ENCODE peak calls at places on chromosomes 16 and 17, in ten cellular contexts. N, G, X, Z, R, B, U, S, I and Y are unnamed samples.

GRCh38 chr16:287298-287811 is 4.4 kb downstream of the PDIA2 start:
- DNase-seq in N (no peak), G (no peak), X (peak), Z (peak), R (no peak), B (no peak), U (no peak), S (no peak), I (no peak), Y (no peak)

GRCh38 chr17:61495161-61495857 is 43.1 kb downstream of the TBX4 start:
- DNase-seq in N (no peak), G (no peak), X (peak), Z (no peak), R (no peak), B (no peak), U (no peak), S (no peak), I (no peak), Y (no peak)

GRCh38 chr17:76307966-76308338 is at the start of gene QRICH2:
- DNase-seq in N (no peak), G (no peak), X (no peak), Z (no peak), R (no peak), B (no peak), U (no peak), S (no peak), I (no peak), Y (no peak)

GRCh38 chr16:71311553-71312158 is 22.5 kb upstream of the CMTR2 start:
- DNase-seq in N (no peak), G (peak), X (peak), Z (peak), R (no peak), B (no peak), U (no peak), S (peak), I (no peak), Y (no peak)

GRCh38 chr16:88710556-88710955 is 4.3 kb downstream of the CTU2 start:
- DNase-seq in N (no peak), G (peak), X (no peak), Z (no peak), R (no peak), B (no peak), U (no peak), S (no peak), I (no peak), Y (no peak)

GRCh38 chr16:66925322-66925840 is at the start of gene RRAD:
- DNase-seq in N (peak), G (no peak), X (peak), Z (no peak), R (no peak), B (peak), U (no peak), S (no peak), I (peak), Y (no peak)

GRCh38 chr17:41176744-41177387 is 1.2 kb downstream of the KRTAP4-2 start:
- DNase-seq in N (no peak), G (no peak), X (no peak), Z (no peak), R (no peak), B (no peak), U (no peak), S (no peak), I (no peak), Y (no peak)

GRCh38 chr16:31183432-31184428 is 3.8 kb downstream of the FUS start:
- DNase-seq in N (no peak), G (no peak), X (no peak), Z (no peak), R (no peak), B (no peak), U (no peak), S (no peak), I (no peak), Y (no peak)

GRCh38 chr16:85193876-85194275 is 81.6 kb upstream of the CIBAR2 start:
- DNase-seq in N (no peak), G (no peak), X (no peak), Z (no peak), R (no peak), B (no peak), U (no peak), S (no peak), I (no peak), Y (no peak)

GRCh38 chr17:45221081-45221996 is at the start of gene FMNL1:
- DNase-seq in N (peak), G (peak), X (peak), Z (no peak), R (peak), B (peak), U (no peak), S (peak), I (no peak), Y (peak)

GRCh38 chr17:64707077-64707591 is 45.0 kb upstream of the SMURF2 start:
- DNase-seq in N (peak), G (peak), X (peak), Z (no peak), R (peak), B (peak), U (peak), S (no peak), I (peak), Y (peak)

GRCh38 chr17:64507418-64507766 is 615 bp downstream of the CEP95 start:
- DNase-seq in N (no peak), G (no peak), X (peak), Z (peak), R (peak), B (no peak), U (peak), S (no peak), I (no peak), Y (no peak)

GRCh38 chr17:30819941-30820705 is 4.4 kb downstream of the CRLF3 start:
- DNase-seq in N (no peak), G (no peak), X (no peak), Z (no peak), R (peak), B (no peak), U (no peak), S (no peak), I (no peak), Y (no peak)

GRCh38 chr16:20850981-20851380 is 44.7 kb downstream of the REXO5 start:
- DNase-seq in N (no peak), G (no peak), X (no peak), Z (no peak), R (no peak), B (no peak), U (no peak), S (no peak), I (no peak), Y (no peak)

GRCh38 chr17:77616243-77616731 is 342.2 kb upstream of the TNRC6C start:
- DNase-seq in N (no peak), G (no peak), X (peak), Z (no peak), R (no peak), B (no peak), U (no peak), S (no peak), I (no peak), Y (no peak)

GRCh38 chr17:3019761-3020160 is 43.6 kb downstream of the OR1D5 start:
- DNase-seq in N (no peak), G (no peak), X (no peak), Z (no peak), R (no peak), B (no peak), U (no peak), S (no peak), I (no peak), Y (no peak)

GRCh38 chr17:83203073-83203471 is 123.7 kb downstream of the METRNL start:
- DNase-seq in N (no peak), G (no peak), X (peak), Z (no peak), R (no peak), B (peak), U (peak), S (no peak), I (no peak), Y (peak)

GRCh38 chr17:76796081-76796480 is 58.2 kb downstream of the MFSD11 start:
- DNase-seq in N (no peak), G (no peak), X (no peak), Z (no peak), R (no peak), B (no peak), U (no peak), S (no peak), I (no peak), Y (no peak)

GRCh38 chr16:83068686-83069085 is 441.9 kb downstream of the CDH13 start:
- DNase-seq in N (no peak), G (no peak), X (peak), Z (peak), R (no peak), B (no peak), U (no peak), S (no peak), I (no peak), Y (no peak)

GRCh38 chr17:50346313-50347086 is 574 bp downstream of the XYLT2 start:
- DNase-seq in N (no peak), G (no peak), X (peak), Z (no peak), R (no peak), B (peak), U (peak), S (peak), I (no peak), Y (peak)

GRCh38 chr17:19768046-19768782 is 20.1 kb upstream of the ALDH3A1 start:
- DNase-seq in N (no peak), G (no peak), X (no peak), Z (no peak), R (no peak), B (no peak), U (no peak), S (no peak), I (no peak), Y (no peak)

GRCh38 chr16:88533945-88534641 is 36.1 kb upstream of the ZC3H18 start:
- DNase-seq in N (no peak), G (peak), X (peak), Z (peak), R (no peak), B (peak), U (no peak), S (peak), I (no peak), Y (peak)

GRCh38 chr17:66767164-66767933 is 67.6 kb upstream of the CACNG5 start:
- DNase-seq in N (no peak), G (no peak), X (no peak), Z (no peak), R (no peak), B (no peak), U (no peak), S (no peak), I (no peak), Y (no peak)

GRCh38 chr16:79845006-79845733 is 244.6 kb upstream of the MAF start:
- DNase-seq in N (no peak), G (no peak), X (no peak), Z (no peak), R (no peak), B (no peak), U (no peak), S (no peak), I (no peak), Y (no peak)

GRCh38 chr17:76714822-76715461 is 4.2 kb upstream of the MXRA7 start:
- DNase-seq in N (no peak), G (peak), X (peak), Z (no peak), R (no peak), B (peak), U (peak), S (peak), I (no peak), Y (peak)

GRCh38 chr16:65119905-65120341 is 1.9 kb downstream of the CDH11 start:
- DNase-seq in N (no peak), G (peak), X (peak), Z (no peak), R (no peak), B (no peak), U (no peak), S (no peak), I (no peak), Y (no peak)

GRCh38 chr17:43974541-43975315 is 21.0 kb upstream of the PYY start:
- DNase-seq in N (no peak), G (no peak), X (peak), Z (no peak), R (no peak), B (no peak), U (no peak), S (no peak), I (no peak), Y (no peak)

GRCh38 chr16:67228034-67228785 is 1.3 kb downstream of the TMEM208 start:
- DNase-seq in N (no peak), G (no peak), X (no peak), Z (no peak), R (no peak), B (peak), U (no peak), S (no peak), I (no peak), Y (no peak)

GRCh38 chr17:27496501-27496943 is 40.3 kb downstream of the KSR1 start:
- DNase-seq in N (no peak), G (no peak), X (no peak), Z (no peak), R (no peak), B (no peak), U (no peak), S (no peak), I (no peak), Y (no peak)

GRCh38 chr17:79630821-79631639 is 20.2 kb upstream of the RBFOX3 start:
- DNase-seq in N (peak), G (peak), X (no peak), Z (no peak), R (no peak), B (no peak), U (no peak), S (no peak), I (no peak), Y (no peak)

GRCh38 chr17:69669441-69670178 is 255.1 kb downstream of the MAP2K6 start:
- DNase-seq in N (no peak), G (no peak), X (peak), Z (peak), R (no peak), B (no peak), U (no peak), S (no peak), I (no peak), Y (no peak)